ENCODE peak calls at places on chromosomes 11 and 22, in five cellular contexts. P, C, N, U and R are unnamed samples.

GRCh38 chr11:6228520-6228919 is 5.9 kb downstream of the FHIP1B start:
- DNase-seq in N (no peak), U (no peak), P (no peak), C (no peak), R (no peak)

GRCh38 chr11:126282742-126283591 is at the start of gene TIRAP:
- DNase-seq in P (peak), N (peak), C (no peak), U (peak), R (peak)

GRCh38 chr11:2944953-2945756 is 15.9 kb upstream of the PHLDA2 start:
- DNase-seq in P (no peak), C (no peak), U (no peak), N (no peak), R (peak)

GRCh38 chr22:37904572-37905533 is 1.2 kb upstream of the MICALL1 start:
- DNase-seq in C (peak), N (no peak), U (no peak), P (peak), R (no peak)

GRCh38 chr11:82902880-82903279 is 1.3 kb downstream of the DDIAS start:
- DNase-seq in U (no peak), N (no peak), P (no peak), C (no peak), R (no peak)

GRCh38 chr11:113133071-113133470 is 171.9 kb downstream of the NCAM1 start:
- DNase-seq in C (no peak), P (no peak), U (no peak), N (no peak), R (no peak)

GRCh38 chr11:57499413-57499982 is 16.0 kb downstream of the SLC43A1 start:
- DNase-seq in P (peak), C (peak), U (peak), N (peak), R (peak)

GRCh38 chr22:45246060-45246985 is 5.6 kb upstream of the KIAA0930 start:
- DNase-seq in U (no peak), N (no peak), P (peak), C (peak), R (no peak)

GRCh38 chr22:49078076-49078710 is 749.5 kb downstream of the BRD1 start:
- DNase-seq in U (no peak), P (no peak), C (no peak), N (no peak), R (no peak)

GRCh38 chr11:86785576-86785975 is 14.8 kb upstream of the PRSS23 start:
- DNase-seq in P (no peak), C (no peak), N (no peak), U (no peak), R (no peak)

GRCh38 chr22:50247748-50248147 is 2.9 kb upstream of the TUBGCP6 start:
- DNase-seq in C (no peak), N (no peak), P (no peak), U (peak), R (peak)

GRCh38 chr22:45053094-45053493 is 43.3 kb upstream of the PHF21B start:
- DNase-seq in P (no peak), N (no peak), U (no peak), C (no peak), R (no peak)

GRCh38 chr11:46017341-46017740 is 94.9 kb downstream of the LARGE2 start:
- DNase-seq in C (no peak), P (no peak), N (no peak), U (no peak), R (no peak)

GRCh38 chr11:64742940-64743590 is 877 bp downstream of the RASGRP2 start:
- DNase-seq in P (peak), C (no peak), N (peak), U (peak), R (peak)

GRCh38 chr11:64861227-64861970 is 16.9 kb upstream of the CDC42BPG start:
- DNase-seq in C (no peak), U (no peak), P (no peak), N (no peak), R (no peak)

GRCh38 chr22:40482391-40482790 is 112.0 kb downstream of the SGSM3 start:
- DNase-seq in P (no peak), N (no peak), U (no peak), C (no peak), R (no peak)

GRCh38 chr11:45603930-45604682 is 61.3 kb downstream of the CHST1 start:
- DNase-seq in N (no peak), U (no peak), P (no peak), C (no peak), R (no peak)

GRCh38 chr11:117217685-117218084 is 14.2 kb downstream of the PCSK7 start:
- DNase-seq in N (no peak), P (no peak), C (no peak), U (no peak), R (no peak)

GRCh38 chr11:63535734-63536133 is 874 bp upstream of the PLAAT4 start:
- DNase-seq in P (no peak), C (no peak), U (no peak), N (no peak), R (no peak)

GRCh38 chr11:75603791-75604736 is 42.0 kb downstream of the SERPINH1 start:
- DNase-seq in P (no peak), U (no peak), C (peak), N (no peak), R (no peak)

DNA sequence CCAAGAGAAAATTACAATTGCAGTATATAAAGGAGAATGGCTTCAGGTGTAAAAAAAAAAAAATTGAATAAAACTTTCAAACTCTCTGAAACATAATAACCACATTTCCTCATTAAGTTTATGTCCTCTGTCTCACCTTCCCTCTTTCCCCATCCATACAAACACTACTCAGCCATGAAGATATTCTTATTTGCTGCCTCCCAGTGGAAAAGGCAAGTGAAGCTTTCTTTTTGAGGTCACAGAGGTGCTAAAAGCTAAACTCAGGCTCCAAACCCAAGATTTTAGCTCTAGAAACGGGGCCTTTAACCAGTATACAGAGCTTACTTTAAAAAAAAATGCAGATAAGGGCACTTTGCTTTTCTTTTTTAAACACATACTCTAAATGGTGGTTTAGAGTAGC is 1568.5 kb downstream of the FAM181B start:
- DNase-seq in N (no peak), C (no peak), P (no peak), U (no peak), R (no peak)
- TF ChIP-seq CTCF in N (no peak), C (no peak), P (no peak), U (no peak), R (no peak)

GRCh38 chr11:124442847-124443246 is 2.6 kb downstream of the OR8B8 start:
- DNase-seq in P (no peak), U (no peak), C (no peak), N (no peak), R (no peak)

GRCh38 chr11:124441519-124441918 is 4.0 kb downstream of the OR8B8 start:
- DNase-seq in U (no peak), C (no peak), P (no peak), N (no peak), R (no peak)

GRCh38 chr11:124441081-124441480 is 4.4 kb downstream of the OR8B8 start:
- DNase-seq in U (no peak), N (no peak), P (no peak), C (no peak), R (no peak)

GRCh38 chr11:124440608-124441007 is 4.9 kb downstream of the OR8B8 start:
- DNase-seq in N (no peak), C (no peak), U (no peak), P (no peak), R (no peak)

GRCh38 chr11:124442442-124442841 is 3.1 kb downstream of the OR8B8 start:
- DNase-seq in P (no peak), U (no peak), N (no peak), C (no peak), R (no peak)
- TF ChIP-seq CTCF in P (no peak), U (no peak), N (no peak), C (no peak), R (no peak)

GRCh38 chr22:31150615-31151014 is 9.4 kb upstream of the RNF185 start:
- DNase-seq in P (peak), C (no peak), N (no peak), U (no peak), R (no peak)

GRCh38 chr22:31153357-31153756 is 6.6 kb upstream of the RNF185 start:
- DNase-seq in P (no peak), C (no peak), N (no peak), U (no peak), R (no peak)

GRCh38 chr22:31151872-31152271 is 8.1 kb upstream of the RNF185 start:
- DNase-seq in N (no peak), U (no peak), P (no peak), C (no peak), R (no peak)

GRCh38 chr22:31148516-31148915 is 8.2 kb upstream of the PLA2G3 start:
- DNase-seq in N (no peak), U (no peak), C (no peak), P (no peak), R (no peak)

GRCh38 chr22:31148953-31149627 is 8.8 kb upstream of the PLA2G3 start:
- DNase-seq in C (no peak), P (peak), U (peak), N (peak), R (peak)
- TF ChIP-seq CTCF in C (peak), P (peak), U (peak), N (peak), R (peak)

DNA sequence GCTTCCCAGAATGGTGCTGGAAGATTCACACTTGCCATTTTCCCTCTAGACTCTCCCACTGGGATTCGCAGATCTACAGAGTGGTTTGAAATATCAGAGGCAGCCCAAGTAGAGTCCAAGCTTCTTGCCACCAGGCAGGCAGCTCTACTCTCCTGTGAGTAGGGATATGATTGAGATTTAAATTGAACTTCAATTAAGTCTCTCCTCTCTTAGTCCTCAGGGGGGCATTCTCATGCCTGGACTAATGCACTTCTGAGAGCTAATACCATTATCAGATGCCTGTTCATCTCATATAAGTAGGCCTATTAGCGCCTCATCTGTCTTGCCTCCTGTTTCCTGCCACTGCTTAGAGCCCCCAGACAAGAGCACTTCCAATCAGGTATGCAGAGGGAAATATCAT is 25.5 kb upstream of the AMPD3 start:
- DNase-seq in U (no peak), N (no peak), P (no peak), C (no peak), R (no peak)
- TF ChIP-seq CTCF in U (no peak), N (no peak), P (no peak), C (no peak), R (no peak)

DNA sequence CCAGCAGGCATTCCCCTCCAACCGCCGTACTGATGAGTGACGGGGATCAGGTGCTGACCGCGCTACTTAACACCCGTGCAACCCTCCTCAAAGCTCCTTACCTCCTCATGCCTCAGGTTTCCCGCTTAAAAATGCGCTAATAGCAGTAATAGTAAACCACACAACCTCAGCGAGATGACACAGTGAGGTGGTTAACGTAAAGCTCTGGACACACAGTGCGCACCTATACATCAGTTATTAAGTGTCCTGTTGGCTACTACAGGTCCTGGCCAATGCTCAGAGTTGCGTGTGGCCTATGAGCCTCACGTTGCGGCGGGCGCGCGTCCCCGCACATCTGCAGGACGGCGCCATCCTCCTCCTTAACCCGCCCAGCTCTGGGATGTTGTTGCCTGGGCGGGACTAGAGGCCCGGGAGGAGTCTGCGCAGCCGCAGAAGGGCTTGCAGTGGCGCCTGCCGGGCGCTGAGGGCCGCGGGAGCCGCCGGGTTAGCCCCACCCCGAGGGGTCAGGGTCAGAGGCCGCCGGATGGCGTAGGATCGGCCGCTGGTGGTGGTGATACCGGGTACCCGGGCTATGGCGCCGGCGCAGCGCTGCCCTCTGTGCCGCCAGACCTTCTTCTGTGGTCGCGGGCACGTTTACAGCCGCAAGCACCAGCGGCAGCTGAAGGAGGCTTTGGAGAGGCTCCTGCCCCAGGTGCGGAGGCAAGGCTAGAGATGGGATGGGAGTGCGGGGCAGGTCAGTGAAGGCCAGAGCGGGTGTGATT is at the start of gene CENATAC:
- DNase-seq in C (peak), U (peak), N (peak), P (peak), R (peak)
- TF ChIP-seq CTCF in C (no peak), U (peak), N (no peak), P (no peak), R (no peak)

GRCh38 chr22:17751596-17751995 is 22.7 kb downstream of the BID start:
- DNase-seq in P (no peak), U (no peak), N (no peak), C (no peak), R (no peak)

GRCh38 chr22:17753401-17753989 is 20.8 kb downstream of the BID start:
- DNase-seq in U (no peak), C (no peak), P (peak), N (no peak), R (peak)

GRCh38 chr22:17749605-17750395 is 24.5 kb downstream of the BID start:
- DNase-seq in U (no peak), N (no peak), C (no peak), P (no peak), R (no peak)

GRCh38 chr22:17748555-17749353 is 25.5 kb downstream of the BID start:
- DNase-seq in N (no peak), U (no peak), C (no peak), P (no peak), R (no peak)

DNA sequence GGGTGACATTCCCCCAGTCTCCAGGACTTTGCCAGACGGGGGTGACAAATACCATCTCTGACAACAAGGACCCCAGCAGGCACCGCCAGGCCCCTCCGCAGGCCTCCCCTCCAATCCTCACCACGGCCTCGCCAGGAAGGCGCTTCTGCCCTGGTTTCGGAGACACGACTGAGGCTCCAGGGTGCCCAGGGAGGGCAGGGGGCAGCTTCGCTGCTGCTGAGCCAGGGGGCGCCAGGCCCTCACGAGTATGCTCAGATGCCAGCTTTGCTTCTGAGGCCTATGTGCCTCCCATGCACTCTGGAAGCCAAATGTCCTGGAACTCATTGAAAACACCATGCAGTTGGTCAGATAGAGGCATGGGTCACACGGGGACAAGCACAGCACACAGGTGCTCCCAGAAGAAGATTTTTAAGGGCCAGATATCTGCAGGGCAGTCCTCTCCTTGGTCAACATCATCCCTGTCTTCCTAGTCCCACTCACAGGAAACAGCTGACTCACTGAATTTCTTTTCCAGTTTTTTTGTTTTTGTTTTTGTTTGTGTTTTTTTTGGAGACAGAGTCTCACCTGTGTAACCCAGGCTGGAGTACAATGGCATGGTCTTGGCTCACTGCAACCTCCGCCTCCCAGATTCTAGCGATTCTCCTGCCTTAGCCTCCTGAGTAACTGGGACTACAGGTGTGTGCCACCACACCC is 19.9 kb downstream of the BID start:
- DNase-seq in C (no peak), P (peak), U (no peak), N (no peak), R (no peak)
- TF ChIP-seq CTCF in C (peak), P (peak), U (peak), N (peak), R (peak)

DNA sequence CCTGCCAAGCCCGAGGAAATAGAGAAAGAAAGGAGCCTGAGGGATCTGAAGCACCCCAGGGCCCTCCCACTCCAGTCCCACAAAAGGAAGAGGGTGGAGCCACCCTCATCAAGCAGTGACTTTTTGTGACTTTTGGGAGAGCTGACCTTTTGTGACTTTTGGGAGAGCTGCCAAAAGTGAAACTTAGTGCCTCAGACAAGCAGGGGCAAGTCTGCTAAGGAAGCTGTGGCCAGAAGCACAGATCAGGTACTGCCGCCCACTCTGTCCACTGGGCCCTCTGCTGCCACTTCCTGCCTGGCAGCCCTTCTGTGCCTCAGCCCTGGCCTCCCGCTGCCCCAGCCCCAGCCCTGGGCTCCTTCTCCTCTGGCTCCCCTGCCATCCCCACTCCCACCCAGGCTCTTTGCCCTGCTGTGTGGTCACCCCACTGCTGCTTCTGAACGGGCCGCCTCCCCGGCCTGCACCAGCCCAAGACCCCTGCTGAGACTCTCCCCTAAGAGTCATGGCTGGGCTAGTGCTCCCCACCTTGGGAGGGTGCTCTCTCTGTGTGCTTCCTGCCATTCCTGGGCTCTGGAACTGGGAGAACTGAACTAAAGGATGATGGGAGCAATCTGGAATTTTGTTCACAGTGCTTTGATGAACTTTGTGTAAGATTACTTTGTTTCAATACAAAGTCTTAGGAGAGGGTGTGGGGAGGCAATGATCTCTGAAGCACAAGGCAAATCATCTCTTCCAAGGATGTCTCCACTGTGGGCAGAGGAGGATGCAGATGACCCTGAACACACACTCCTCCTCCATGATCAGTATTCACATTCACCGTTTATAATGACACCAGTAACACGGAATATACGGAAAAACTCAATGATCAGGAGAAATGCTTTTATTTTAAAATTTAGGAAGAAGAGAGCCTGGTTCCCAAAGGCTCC is at the start of gene APOBEC3H:
- DNase-seq in C (peak), U (peak), P (peak), N (no peak), R (peak)
- TF ChIP-seq CTCF in C (no peak), U (no peak), P (no peak), N (no peak), R (no peak)